ENCODE peak calls at places on chromosomes 2 and 18, in seven cellular contexts. C is GM06990; L is naive thymus-derived CD8-positive, alpha-beta T cell; K is pancreas; D is AG04450; S is fibroblast of lung; P is NCI-H748 treated with DMSO at 0.1 percent for 48 hours. M is an unnamed sample.

GRCh38 chr2:28398101-28398834 is 5.6 kb downstream of the FOSL2 start:
- DNase-seq in C (no peak), L (no peak), P (no peak), S (peak), D (no peak), K (no peak), M (no peak)

GRCh38 chr2:166170356-166170755 is 42.5 kb upstream of the SCN1A start:
- DNase-seq in P (peak), L (no peak), C (no peak), S (peak), D (no peak), K (no peak), M (peak)

GRCh38 chr18:34506198-34506597 is 203.9 kb upstream of the DTNA start:
- DNase-seq in S (no peak), P (no peak), C (no peak), D (no peak), K (no peak), L (no peak), M (no peak)

GRCh38 chr2:120605231-120605935 is 130.3 kb upstream of the GLI2 start:
- DNase-seq in C (no peak), D (no peak), P (peak), S (peak), L (no peak), K (no peak), M (peak)

GRCh38 chr2:14749869-14750268 is 117.4 kb downstream of the LRATD1 start:
- DNase-seq in S (peak), P (no peak), D (peak), C (no peak), K (no peak), L (no peak), M (no peak)

GRCh38 chr18:48230459-48231113 is 178.6 kb downstream of the ZBTB7C start:
- DNase-seq in K (no peak), L (no peak), D (peak), P (peak), S (peak), C (no peak), M (peak)

GRCh38 chr2:152584301-152584700 is 133.0 kb downstream of the PRPF40A start:
- DNase-seq in S (peak), L (no peak), D (no peak), P (no peak), K (no peak), C (no peak), M (no peak)

GRCh38 chr2:137888845-137889244 is 75.4 kb upstream of the HNMT start:
- DNase-seq in P (peak), C (no peak), L (no peak), D (no peak), K (peak), S (peak), M (no peak)

GRCh38 chr2:172560721-172561120 is 4.8 kb downstream of the PDK1 start:
- DNase-seq in P (no peak), D (no peak), C (no peak), S (no peak), L (no peak), K (no peak), M (no peak)